ENCODE peak calls at places on chromosomes 5 and 9, in four cellular contexts. R is K562, X is colonic mucosa, J is cardiac muscle cell. O is an unnamed sample.

GRCh38 chr5:181207214-181207959 is 2.4 kb upstream of the TRIM7 start:
- DNase-seq in X (peak; percentile 93), J (peak; percentile 60), R (no peak), O (peak; percentile 82)

GRCh38 chr9:27377147-27377807 is 80.3 kb upstream of the EQTN start:
- DNase-seq in J (no peak), X (no peak), R (peak; percentile 4), O (peak; percentile 68)

GRCh38 chr5:17395516-17395915 is 102.5 kb upstream of the TAF11L2 start:
- DNase-seq in X (no peak), J (no peak), R (no peak), O (no peak)

GRCh38 chr5:178526796-178527457 is 63.3 kb downstream of the COL23A1 start:
- DNase-seq in J (no peak), R (no peak), X (no peak), O (no peak)

GRCh38 chr9:91420471-91421021 is 3.1 kb downstream of the NFIL3 start:
- DNase-seq in J (no peak), X (no peak), R (no peak), O (peak; percentile 10)

GRCh38 chr9:120892177-120892747 is 15.3 kb upstream of the PHF19 start:
- DNase-seq in J (no peak), R (peak; percentile 37), X (no peak), O (no peak)

GRCh38 chr9:131994364-131995110 is 85.1 kb downstream of the MED27 start:
- DNase-seq in R (no peak), J (no peak), X (no peak), O (no peak)

GRCh38 chr9:29514336-29514735 is 1941.1 kb upstream of the C9orf72 start:
- DNase-seq in J (peak; percentile 5), R (no peak), X (no peak), O (no peak)

GRCh38 chr9:37332581-37332980 is 89.9 kb upstream of the GRHPR start:
- DNase-seq in R (no peak), J (no peak), X (no peak), O (no peak)

GRCh38 chr5:88815048-88815789 is 67.8 kb downstream of the MEF2C start:
- DNase-seq in X (no peak), R (no peak), J (no peak), O (no peak)

GRCh38 chr5:12477556-12477955 is 573.3 kb upstream of the CTNND2 start:
- DNase-seq in R (no peak), X (no peak), J (no peak), O (no peak)

GRCh38 chr5:142145106-142145900 is 36.7 kb downstream of the NDFIP1 start:
- DNase-seq in R (peak; percentile 60), X (peak; percentile 74), J (peak; percentile 77), O (peak; percentile 67)

GRCh38 chr5:12413585-12413984 is 509.3 kb upstream of the CTNND2 start:
- DNase-seq in R (no peak), X (no peak), J (no peak), O (no peak)

GRCh38 chr5:120991569-120991968 is 527.5 kb downstream of the PRR16 start:
- DNase-seq in X (no peak), J (no peak), R (no peak), O (no peak)

GRCh38 chr5:6354848-6355247 is 23.5 kb downstream of the MED10 start:
- DNase-seq in X (no peak), J (no peak), R (no peak), O (no peak)

DNA sequence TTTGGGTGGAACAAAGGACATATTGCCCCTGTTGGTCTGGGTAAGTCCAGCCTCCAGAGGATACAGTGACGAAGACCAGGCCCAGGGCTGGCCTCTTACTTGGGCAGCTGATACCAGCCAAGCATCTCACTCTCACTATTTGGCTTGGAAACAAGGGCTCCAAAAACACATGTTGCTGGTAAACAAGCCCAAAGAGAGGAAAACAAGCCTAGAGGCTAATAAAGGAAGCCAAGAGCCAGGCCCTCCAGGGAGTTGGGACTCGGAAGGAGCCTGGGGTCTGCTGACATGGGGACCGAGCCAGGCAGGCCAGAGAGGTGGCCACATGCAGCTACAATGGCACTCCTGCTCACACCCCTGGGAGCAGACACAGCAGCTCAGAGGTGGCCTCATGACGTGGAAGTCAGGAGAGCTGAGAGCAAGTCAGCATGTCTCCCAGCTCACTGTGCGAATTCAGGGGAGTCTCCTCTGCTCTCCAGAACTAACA is 5.7 kb downstream of the SPARC start:
- DNase-seq in J (peak; percentile 53), X (no peak), R (no peak), O (no peak)
- H3K27ac ChIP-seq in J (peak overlapping the region; percentile 74), X (peak overlapping the region; percentile 24), R (no peak overlapping the region), O (peak overlapping the region; percentile 91)

GRCh38 chr5:91159647-91160046 is 223.5 kb downstream of the ARRDC3 start:
- DNase-seq in X (no peak), J (no peak), R (no peak), O (no peak)

GRCh38 chr5:91160751-91161285 is 222.3 kb downstream of the ARRDC3 start:
- DNase-seq in X (no peak), J (no peak), R (no peak), O (no peak)

GRCh38 chr5:91164424-91164823 is 218.7 kb downstream of the ARRDC3 start:
- DNase-seq in R (no peak), X (no peak), J (no peak), O (no peak)

GRCh38 chr5:91166040-91166807 is 216.9 kb downstream of the ARRDC3 start:
- DNase-seq in R (no peak), J (no peak), X (no peak), O (no peak)

DNA sequence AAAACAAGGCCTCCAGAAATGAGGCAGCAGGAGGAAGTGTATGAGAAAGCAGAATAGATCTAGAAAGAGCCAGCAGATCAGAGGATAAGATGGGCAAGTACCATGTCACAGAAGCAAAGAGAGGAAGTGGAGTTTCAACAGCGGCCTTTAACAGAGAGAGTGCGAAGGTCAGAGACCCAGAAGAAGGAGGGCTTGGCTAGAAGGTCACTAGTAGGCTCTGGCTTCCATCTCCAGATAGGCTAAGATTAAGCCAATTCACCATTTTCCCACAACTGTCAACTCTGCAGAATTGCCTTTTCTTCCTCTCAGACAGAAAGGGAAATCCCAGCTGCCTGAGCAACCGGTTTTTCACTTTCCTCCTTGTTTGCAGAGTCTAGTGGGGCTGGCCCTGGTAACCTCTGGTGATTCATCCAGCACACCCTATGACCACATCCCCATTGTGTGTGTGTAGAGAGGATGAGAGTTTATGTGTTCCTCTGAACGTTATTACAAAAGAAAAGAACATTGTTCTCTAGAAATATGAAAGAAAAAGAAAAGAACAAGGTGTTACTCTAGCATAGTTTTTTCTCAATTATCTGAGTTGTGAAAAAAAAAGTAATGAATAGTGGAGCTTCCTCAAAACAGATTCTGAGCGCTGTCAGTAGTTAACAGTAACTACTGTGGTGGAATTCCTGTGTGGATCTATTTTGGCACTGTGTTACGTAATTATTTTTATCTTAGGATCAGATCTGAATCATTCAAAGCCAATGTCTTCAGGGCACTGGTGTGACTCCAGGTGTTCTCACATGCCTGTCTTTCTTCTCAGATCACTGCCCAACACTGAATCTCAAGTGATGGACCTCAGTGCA is 220.4 kb downstream of the ARRDC3 start:
- DNase-seq in X (peak; percentile 84), R (no peak), J (no peak), O (peak; percentile 95)
- H3K27ac ChIP-seq in X (peak overlapping the region; percentile 67), R (peak overlapping the region; percentile 11), J (no peak overlapping the region), O (peak overlapping the region; percentile 78)

GRCh38 chr5:107543868-107544267 is 126.9 kb downstream of the EFNA5 start:
- DNase-seq in X (no peak), R (no peak), J (no peak), O (no peak)
- H3K27ac ChIP-seq in X (no peak overlapping the region), R (no peak overlapping the region), J (no peak overlapping the region), O (peak overlapping the region; percentile 74)

GRCh38 chr9:78295177-78295575 is 1.7 kb upstream of the PSAT1 start:
- DNase-seq in X (no peak), R (no peak), J (no peak), O (no peak)
- H3K27ac ChIP-seq in X (no peak overlapping the region), R (no peak overlapping the region), J (no peak overlapping the region), O (peak overlapping the region; percentile 47)

DNA sequence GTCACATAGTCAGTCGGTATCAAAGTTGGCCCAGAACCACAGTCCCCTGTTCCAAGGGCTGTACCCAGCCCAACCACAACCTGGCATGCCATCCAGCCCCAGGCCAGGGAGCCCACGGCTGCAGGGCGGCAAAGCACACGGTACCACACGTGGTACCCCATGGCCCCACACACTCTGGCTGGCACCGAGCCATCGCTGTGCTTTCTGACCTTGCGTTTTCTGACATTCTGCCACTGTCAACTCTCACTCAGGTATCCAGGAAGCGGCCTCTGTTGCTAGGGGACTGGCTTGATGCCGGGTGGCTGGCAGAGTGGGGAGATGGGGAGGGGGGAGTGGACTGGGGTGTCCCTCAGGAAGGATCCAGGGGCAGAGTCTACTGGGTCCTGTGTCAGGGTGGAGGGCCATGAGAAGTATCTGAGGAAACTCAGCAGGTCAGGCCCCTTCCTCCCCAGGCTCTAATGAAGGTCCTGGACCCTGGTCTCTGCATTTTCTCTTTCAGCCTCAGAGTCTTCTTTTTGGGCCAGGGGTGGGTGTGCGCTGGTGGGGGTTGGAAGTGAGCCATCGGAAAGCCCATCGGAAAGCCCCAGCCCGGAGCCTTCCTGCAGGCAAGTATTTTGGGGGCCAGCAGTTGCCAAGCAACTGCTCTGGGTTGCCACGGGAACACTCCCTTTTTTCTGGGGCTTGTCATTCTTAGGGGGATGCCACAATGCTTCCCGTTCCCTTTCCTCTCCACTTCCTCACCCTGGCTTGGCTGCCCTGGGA is 21.0 kb upstream of the RALGDS start:
- DNase-seq in R (no peak), J (no peak), X (no peak), O (no peak)
- H3K27ac ChIP-seq in R (no peak overlapping the region), J (no peak overlapping the region), X (peak overlapping the region; percentile 34), O (peak overlapping the region; percentile 37)

DNA sequence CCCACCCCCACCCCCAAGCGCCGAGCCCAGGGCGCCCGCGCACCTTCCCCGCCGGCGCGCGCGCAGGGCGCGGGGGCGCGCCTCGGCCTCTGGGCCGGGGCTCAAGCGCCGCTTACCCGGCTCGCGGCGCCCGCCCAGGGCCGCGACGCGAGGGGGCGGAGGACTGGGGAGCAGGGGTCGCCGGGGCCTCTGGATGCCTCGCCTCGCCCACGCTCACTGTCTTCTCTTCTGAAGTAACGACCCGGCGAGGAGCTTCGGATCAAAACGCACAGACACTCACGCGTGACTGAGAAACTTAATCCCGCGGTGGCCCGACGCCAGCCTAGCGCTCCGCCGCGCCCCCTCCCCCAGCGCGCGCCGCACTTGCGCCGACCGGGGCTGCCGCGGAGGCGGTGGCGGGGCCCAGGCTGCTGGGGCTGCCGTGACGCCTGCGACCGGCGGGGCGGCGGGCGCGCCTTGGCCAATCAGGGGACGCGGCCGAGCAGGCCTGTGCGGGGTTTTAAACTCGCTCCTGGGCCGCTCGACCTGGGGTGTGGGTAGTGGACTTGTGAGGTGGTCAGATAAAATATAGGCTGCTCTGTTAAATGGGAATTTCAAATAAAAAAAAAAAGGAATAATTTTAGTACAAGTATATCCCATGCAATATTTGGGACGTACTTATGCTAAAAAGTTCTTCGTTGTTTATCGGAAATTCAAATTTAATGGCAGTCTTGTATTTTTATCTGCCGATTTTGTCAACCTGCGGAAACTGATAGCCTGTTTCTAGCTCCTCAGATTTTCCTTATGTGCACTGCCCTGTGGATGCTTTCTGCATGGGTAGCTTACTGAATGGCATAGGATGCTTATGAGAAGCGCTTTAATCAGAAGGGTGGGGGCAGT is at the start of gene MPDZ:
- DNase-seq in J (peak; percentile 86), R (peak; percentile 70), X (peak; percentile 18), O (peak; percentile 55)
- H3K27ac ChIP-seq in J (peak within 1 kb of the TSS; percentile 94), R (peak within 1 kb of the TSS; percentile 69), X (peak within 1 kb of the TSS; percentile 47), O (peak within 1 kb of the TSS; percentile 28)

O was measured in RWPE1.